ENCODE peak calls at places on chromosomes 11 and 22, in nine cellular contexts. One of them, this sample, is unnamed. For H3K79me2, the result is how much of the 10 kb centered on the place peaks cover.

GRCh38 chr11:41461057-41461681 is 1.7 kb upstream of the LRRC4C start:
- DNase-seq in GM23338: peak
- DNase-seq in PC-3: peak
- DNase-seq in HCT116: peak
- DNase-seq in neural progenitor cell: peak
- DNase-seq in SK-N-SH: no peak
- DNase-seq in GM23248: peak
- DNase-seq in hepatocyte: peak
- DNase-seq in MM.1S: peak
- DNase-seq in this sample: peak

GRCh38 chr11:1822648-1823375 is 12.0 kb upstream of the SYT8 start:
- DNase-seq in GM23338: no peak
- DNase-seq in PC-3: no peak
- DNase-seq in HCT116: no peak
- DNase-seq in neural progenitor cell: no peak
- DNase-seq in SK-N-SH: no peak
- DNase-seq in GM23248: no peak
- DNase-seq in hepatocyte: no peak
- DNase-seq in MM.1S: no peak
- DNase-seq in this sample: no peak

GRCh38 chr11:119795231-119795630 is 66.2 kb upstream of the NECTIN1 start:
- DNase-seq in GM23338: no peak
- DNase-seq in PC-3: peak
- DNase-seq in HCT116: no peak
- DNase-seq in neural progenitor cell: no peak
- DNase-seq in SK-N-SH: no peak
- DNase-seq in GM23248: peak
- DNase-seq in hepatocyte: peak
- DNase-seq in MM.1S: no peak
- DNase-seq in this sample: no peak

GRCh38 chr11:128527046-128527445 is 60.3 kb downstream of the ETS1 start:
- DNase-seq in GM23338: no peak
- DNase-seq in PC-3: no peak
- DNase-seq in HCT116: no peak
- DNase-seq in neural progenitor cell: no peak
- DNase-seq in SK-N-SH: no peak
- DNase-seq in GM23248: no peak
- DNase-seq in hepatocyte: no peak
- DNase-seq in MM.1S: no peak
- DNase-seq in this sample: no peak

GRCh38 chr22:40396882-40397281 is 26.5 kb downstream of the SGSM3 start:
- DNase-seq in GM23338: peak
- DNase-seq in PC-3: peak
- DNase-seq in HCT116: no peak
- DNase-seq in neural progenitor cell: peak
- DNase-seq in SK-N-SH: peak
- DNase-seq in GM23248: peak
- DNase-seq in hepatocyte: peak
- DNase-seq in MM.1S: no peak
- DNase-seq in this sample: no peak

GRCh38 chr11:65440831-65441499 is 18.4 kb downstream of the NEAT1 start:
- DNase-seq in GM23338: no peak
- DNase-seq in PC-3: peak
- DNase-seq in HCT116: no peak
- DNase-seq in neural progenitor cell: no peak
- DNase-seq in SK-N-SH: no peak
- DNase-seq in GM23248: peak
- DNase-seq in hepatocyte: no peak
- DNase-seq in MM.1S: peak
- DNase-seq in this sample: peak

GRCh38 chr11:117366183-117366582 is 38.5 kb downstream of the CEP164 start:
- DNase-seq in GM23338: no peak
- DNase-seq in PC-3: no peak
- DNase-seq in HCT116: no peak
- DNase-seq in neural progenitor cell: peak
- DNase-seq in SK-N-SH: no peak
- DNase-seq in GM23248: no peak
- DNase-seq in hepatocyte: no peak
- DNase-seq in MM.1S: no peak
- DNase-seq in this sample: no peak

GRCh38 chr11:64007629-64008282 is 21.5 kb downstream of the OTUB1 start:
- DNase-seq in GM23338: peak
- DNase-seq in PC-3: no peak
- DNase-seq in HCT116: peak
- DNase-seq in neural progenitor cell: peak
- DNase-seq in SK-N-SH: peak
- DNase-seq in GM23248: peak
- DNase-seq in hepatocyte: peak
- DNase-seq in MM.1S: no peak
- DNase-seq in this sample: no peak

GRCh38 chr22:27748355-27749168 is 53.0 kb downstream of the MN1 start:
- DNase-seq in GM23338: peak
- DNase-seq in PC-3: no peak
- DNase-seq in HCT116: no peak
- DNase-seq in neural progenitor cell: peak
- DNase-seq in SK-N-SH: no peak
- DNase-seq in GM23248: peak
- DNase-seq in hepatocyte: peak
- DNase-seq in MM.1S: no peak
- DNase-seq in this sample: no peak

GRCh38 chr22:22772396-22772795 is 115.2 kb upstream of the IGLL5 start:
- DNase-seq in GM23338: peak
- DNase-seq in PC-3: no peak
- DNase-seq in HCT116: no peak
- DNase-seq in neural progenitor cell: no peak
- DNase-seq in SK-N-SH: no peak
- DNase-seq in GM23248: no peak
- DNase-seq in hepatocyte: no peak
- DNase-seq in MM.1S: no peak
- DNase-seq in this sample: no peak

GRCh38 chr11:84136926-84137325 is 850.8 kb upstream of the CCDC90B start:
- DNase-seq in GM23338: no peak
- DNase-seq in PC-3: no peak
- DNase-seq in HCT116: no peak
- DNase-seq in neural progenitor cell: no peak
- DNase-seq in SK-N-SH: no peak
- DNase-seq in GM23248: no peak
- DNase-seq in hepatocyte: no peak
- DNase-seq in MM.1S: peak
- DNase-seq in this sample: no peak

GRCh38 chr11:120289426-120289825 is 35.7 kb upstream of the TLCD5 start:
- DNase-seq in GM23338: no peak
- DNase-seq in PC-3: no peak
- DNase-seq in HCT116: no peak
- DNase-seq in neural progenitor cell: no peak
- DNase-seq in SK-N-SH: no peak
- DNase-seq in GM23248: no peak
- DNase-seq in hepatocyte: no peak
- DNase-seq in MM.1S: no peak
- DNase-seq in this sample: no peak

GRCh38 chr11:57323503-57324153 is 1.1 kb downstream of the TNKS1BP1 start:
- DNase-seq in GM23338: no peak
- DNase-seq in PC-3: no peak
- DNase-seq in HCT116: no peak
- DNase-seq in neural progenitor cell: no peak
- DNase-seq in SK-N-SH: no peak
- DNase-seq in GM23248: peak
- DNase-seq in hepatocyte: peak
- DNase-seq in MM.1S: no peak
- DNase-seq in this sample: no peak

GRCh38 chr11:46012185-46012584 is 89.7 kb downstream of the LARGE2 start:
- DNase-seq in GM23338: peak
- DNase-seq in PC-3: no peak
- DNase-seq in HCT116: no peak
- DNase-seq in neural progenitor cell: peak
- DNase-seq in SK-N-SH: no peak
- DNase-seq in GM23248: no peak
- DNase-seq in hepatocyte: no peak
- DNase-seq in MM.1S: no peak
- DNase-seq in this sample: no peak

DNA sequence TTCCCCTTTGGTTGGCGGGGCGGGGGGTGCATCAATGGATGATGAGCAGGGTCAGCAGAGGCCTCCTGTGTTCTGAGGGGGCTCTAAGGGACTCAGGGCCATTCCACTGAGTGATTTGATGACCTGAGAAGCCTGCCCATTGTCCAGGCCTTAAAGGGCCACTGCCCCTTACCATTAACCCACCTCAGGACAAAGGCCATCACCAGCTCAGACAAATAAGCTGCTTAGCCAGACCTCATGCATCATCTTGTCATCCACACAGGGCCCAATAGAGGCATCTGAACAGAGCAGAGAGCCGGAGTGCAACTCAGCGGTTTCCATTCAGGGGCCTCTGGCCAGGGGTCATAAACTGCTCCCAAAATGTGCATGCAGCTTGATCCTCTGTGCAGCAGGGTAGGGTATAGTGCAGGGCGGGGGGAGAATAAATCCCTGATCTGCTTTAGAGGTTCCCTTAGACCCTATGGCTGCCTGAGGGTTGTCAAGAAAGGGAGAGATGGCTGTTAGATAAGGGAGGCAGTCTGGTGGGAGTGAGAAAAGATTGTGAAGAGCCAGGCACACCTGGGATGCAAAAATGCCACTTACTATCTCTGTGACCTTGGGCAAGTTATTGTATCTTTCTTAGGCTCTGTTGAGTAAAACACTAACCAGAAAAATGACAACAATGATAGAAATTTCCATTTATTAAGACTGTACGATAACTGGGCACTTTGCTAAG is 375.5 kb upstream of the NARS2 start:
- DNase-seq in GM23338: no peak
- DNase-seq in PC-3: no peak
- DNase-seq in HCT116: no peak
- DNase-seq in neural progenitor cell: peak
- DNase-seq in SK-N-SH: no peak
- DNase-seq in GM23248: no peak
- DNase-seq in hepatocyte: no peak
- DNase-seq in MM.1S: no peak
- DNase-seq in this sample: no peak
- TF ChIP-seq EZH2phosphoT487 in GM23338: no peak
- TF ChIP-seq EZH2phosphoT487 in PC-3: no peak
- TF ChIP-seq EZH2phosphoT487 in HCT116: no peak
- TF ChIP-seq EZH2phosphoT487 in neural progenitor cell: peak
- TF ChIP-seq EZH2phosphoT487 in SK-N-SH: no peak
- TF ChIP-seq EZH2phosphoT487 in GM23248: no peak
- TF ChIP-seq EZH2phosphoT487 in hepatocyte: no peak
- TF ChIP-seq EZH2phosphoT487 in MM.1S: no peak
- TF ChIP-seq EZH2phosphoT487 in this sample: no peak

GRCh38 chr11:85663781-85664560 is 958 bp downstream of the CREBZF start:
- DNase-seq in GM23338: peak
- DNase-seq in PC-3: peak
- DNase-seq in HCT116: peak
- DNase-seq in neural progenitor cell: peak
- DNase-seq in SK-N-SH: peak
- DNase-seq in GM23248: peak
- DNase-seq in hepatocyte: peak
- DNase-seq in MM.1S: peak
- DNase-seq in this sample: peak

GRCh38 chr11:85664561-85665481 is at the start of gene CREBZF:
- DNase-seq in GM23338: peak
- DNase-seq in PC-3: peak
- DNase-seq in HCT116: peak
- DNase-seq in neural progenitor cell: peak
- DNase-seq in SK-N-SH: peak
- DNase-seq in GM23248: peak
- DNase-seq in hepatocyte: peak
- DNase-seq in MM.1S: peak
- DNase-seq in this sample: peak

GRCh38 chr11:85665756-85666155 is 827 bp upstream of the CREBZF start:
- DNase-seq in GM23338: no peak
- DNase-seq in PC-3: no peak
- DNase-seq in HCT116: no peak
- DNase-seq in neural progenitor cell: no peak
- DNase-seq in SK-N-SH: no peak
- DNase-seq in GM23248: no peak
- DNase-seq in hepatocyte: peak
- DNase-seq in MM.1S: no peak
- DNase-seq in this sample: no peak

GRCh38 chr11:85663080-85663729 is 1.7 kb downstream of the CREBZF start:
- DNase-seq in GM23338: no peak
- DNase-seq in PC-3: no peak
- DNase-seq in HCT116: no peak
- DNase-seq in neural progenitor cell: no peak
- DNase-seq in SK-N-SH: no peak
- DNase-seq in GM23248: peak
- DNase-seq in hepatocyte: peak
- DNase-seq in MM.1S: peak
- DNase-seq in this sample: peak

GRCh38 chr11:85661972-85662664 is 2.8 kb downstream of the CREBZF start:
- DNase-seq in GM23338: no peak
- DNase-seq in PC-3: no peak
- DNase-seq in HCT116: no peak
- DNase-seq in neural progenitor cell: no peak
- DNase-seq in SK-N-SH: no peak
- DNase-seq in GM23248: peak
- DNase-seq in hepatocyte: no peak
- DNase-seq in MM.1S: no peak
- DNase-seq in this sample: no peak
- H3K79me2 ChIP-seq in GM23338: half or more
- H3K79me2 ChIP-seq in PC-3: half or more
- H3K79me2 ChIP-seq in HCT116: half or more
- H3K79me2 ChIP-seq in neural progenitor cell: half or more
- H3K79me2 ChIP-seq in SK-N-SH: half or more
- H3K79me2 ChIP-seq in GM23248: half or more
- H3K79me2 ChIP-seq in hepatocyte: half or more
- H3K79me2 ChIP-seq in MM.1S: half or more
- H3K79me2 ChIP-seq in this sample: half or more

GRCh38 chr22:45878901-45879551 is 97.9 kb downstream of the WNT7B start:
- DNase-seq in GM23338: no peak
- DNase-seq in PC-3: no peak
- DNase-seq in HCT116: no peak
- DNase-seq in neural progenitor cell: no peak
- DNase-seq in SK-N-SH: no peak
- DNase-seq in GM23248: no peak
- DNase-seq in hepatocyte: no peak
- DNase-seq in MM.1S: no peak
- DNase-seq in this sample: no peak
- TF ChIP-seq EZH2phosphoT487 in GM23338: no peak
- TF ChIP-seq EZH2phosphoT487 in PC-3: no peak
- TF ChIP-seq EZH2phosphoT487 in HCT116: no peak
- TF ChIP-seq EZH2phosphoT487 in neural progenitor cell: no peak
- TF ChIP-seq EZH2phosphoT487 in SK-N-SH: no peak
- TF ChIP-seq EZH2phosphoT487 in GM23248: no peak
- TF ChIP-seq EZH2phosphoT487 in hepatocyte: no peak
- TF ChIP-seq EZH2phosphoT487 in MM.1S: no peak
- TF ChIP-seq EZH2phosphoT487 in this sample: no peak

DNA sequence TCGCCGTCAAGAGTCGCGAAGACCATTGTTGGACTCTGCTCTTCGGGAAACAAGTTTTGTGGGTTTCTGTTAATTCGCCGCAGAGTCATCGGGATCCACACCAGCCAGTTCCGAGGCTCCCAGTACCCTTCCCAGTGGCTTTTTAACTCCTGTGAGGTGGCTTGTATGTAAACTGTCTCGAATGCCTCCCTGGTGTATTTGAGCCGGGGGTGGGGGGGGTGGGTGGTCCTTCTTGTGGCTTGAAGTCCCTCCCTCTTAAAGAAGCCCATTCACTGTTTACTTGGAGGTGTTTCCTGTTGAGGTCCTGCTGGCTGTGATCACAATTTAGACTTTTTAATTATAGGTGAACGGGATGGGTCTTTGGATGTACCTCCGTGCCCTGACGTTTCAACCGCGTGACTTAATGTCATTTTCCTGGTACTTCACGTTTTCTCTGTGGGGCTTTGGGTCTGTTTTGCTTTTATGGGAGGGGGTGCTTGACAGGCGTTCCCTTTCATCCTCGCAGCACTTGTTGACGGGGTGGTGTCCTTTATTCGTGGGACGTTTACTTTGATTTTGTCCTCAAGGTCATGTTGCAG is 821 bp downstream of the PPP6R3 start:
- DNase-seq in GM23338: peak
- DNase-seq in PC-3: peak
- DNase-seq in HCT116: no peak
- DNase-seq in neural progenitor cell: no peak
- DNase-seq in SK-N-SH: peak
- DNase-seq in GM23248: peak
- DNase-seq in hepatocyte: no peak
- DNase-seq in MM.1S: peak
- DNase-seq in this sample: peak
- H3K79me2 ChIP-seq in GM23338: half or more
- H3K79me2 ChIP-seq in PC-3: half or more
- H3K79me2 ChIP-seq in HCT116: half or more
- H3K79me2 ChIP-seq in neural progenitor cell: half or more
- H3K79me2 ChIP-seq in SK-N-SH: half or more
- H3K79me2 ChIP-seq in GM23248: half or more
- H3K79me2 ChIP-seq in hepatocyte: half or more
- H3K79me2 ChIP-seq in MM.1S: half or more
- H3K79me2 ChIP-seq in this sample: half or more